ENCODE peak calls at places on chromosomes 11 and 22, in eight cellular contexts. V, A, T, H, X, S, K and W are unnamed samples.

GRCh38 chr11:12808519-12808918 is 134.3 kb downstream of the TEAD1 start:
- DNase-seq in H (no peak), K (peak), A (no peak), T (no peak), S (no peak), X (no peak), V (no peak), W (no peak)

GRCh38 chr11:73981051-73981805 is 1.4 kb downstream of the UCP2 start:
- DNase-seq in V (no peak), K (no peak), A (no peak), X (no peak), S (no peak), H (no peak), T (no peak), W (no peak)

GRCh38 chr11:134412508-134413333 is 679 bp upstream of the B3GAT1 start:
- DNase-seq in H (no peak), X (peak), V (no peak), T (no peak), A (peak), K (peak), S (no peak), W (no peak)

GRCh38 chr11:112523477-112523876 is 262.8 kb upstream of the PLET1 start:
- DNase-seq in T (no peak), V (no peak), A (no peak), S (no peak), H (no peak), X (peak), K (peak), W (no peak)

GRCh38 chr11:47183969-47184368 is 2.3 kb downstream of the PACSIN3 start:
- DNase-seq in H (no peak), A (no peak), K (no peak), S (no peak), V (no peak), X (no peak), T (no peak), W (no peak)

GRCh38 chr22:27247691-27248434 is 553.7 kb downstream of the MN1 start:
- DNase-seq in K (peak), T (no peak), A (no peak), H (no peak), S (no peak), V (no peak), X (no peak), W (no peak)

GRCh38 chr11:8369592-8370205 is 106.0 kb upstream of the LMO1 start:
- DNase-seq in T (no peak), K (no peak), A (no peak), S (no peak), H (no peak), V (no peak), X (no peak), W (no peak)

GRCh38 chr11:127219704-127220103 is 219.1 kb upstream of the KIRREL3 start:
- DNase-seq in K (no peak), S (no peak), X (no peak), T (no peak), A (no peak), H (no peak), V (no peak), W (no peak)

GRCh38 chr11:130995266-130995665 is 79.0 kb upstream of the SNX19 start:
- DNase-seq in K (no peak), A (no peak), S (no peak), X (no peak), T (no peak), V (no peak), H (no peak), W (no peak)

GRCh38 chr11:8959546-8960166 is 4.6 kb downstream of the TMEM9B start:
- DNase-seq in T (no peak), K (peak), A (no peak), V (peak), X (peak), S (peak), H (no peak), W (peak)

GRCh38 chr11:19441752-19442553 is 201.2 kb upstream of the E2F8 start:
- DNase-seq in T (no peak), A (peak), X (no peak), V (peak), S (no peak), H (no peak), K (peak), W (no peak)

GRCh38 chr11:16911186-16911585 is 103.0 kb downstream of the PLEKHA7 start:
- DNase-seq in X (no peak), T (no peak), K (no peak), A (no peak), S (no peak), V (no peak), H (no peak), W (no peak)

GRCh38 chr11:55106391-55106790 is 155.6 kb upstream of the TRIM48 start:
- DNase-seq in A (no peak), X (no peak), V (no peak), S (no peak), H (no peak), T (no peak), K (no peak), W (no peak)

GRCh38 chr11:18225906-18226305 is 10.7 kb downstream of the SAA4 start:
- DNase-seq in K (no peak), H (no peak), T (no peak), V (no peak), S (no peak), X (no peak), A (no peak), W (no peak)

GRCh38 chr11:50174189-50174588 is 141.5 kb downstream of the OR4C45 start:
- DNase-seq in T (no peak), V (no peak), A (no peak), H (no peak), S (no peak), K (no peak), X (no peak), W (no peak)

GRCh38 chr11:12397953-12398352 is 20.6 kb downstream of the PARVA start:
- DNase-seq in X (no peak), A (no peak), T (no peak), V (no peak), S (no peak), H (no peak), K (peak), W (no peak)

GRCh38 chr22:43859621-43860020 is 2.7 kb downstream of the SULT4A1 start:
- DNase-seq in X (no peak), K (no peak), A (no peak), T (no peak), S (no peak), H (no peak), V (no peak), W (no peak)

GRCh38 chr11:65498042-65498726 is 661 bp upstream of the MALAT1 start:
- DNase-seq in S (peak), V (no peak), T (peak), X (peak), A (peak), H (peak), K (peak), W (peak)

GRCh38 chr11:89477175-89477574 is 14.0 kb downstream of the NOX4 start:
- DNase-seq in H (no peak), A (no peak), X (peak), T (no peak), K (no peak), S (peak), V (peak), W (no peak)

GRCh38 chr22:19598054-19598855 is 74.0 kb upstream of the CLDN5 start:
- DNase-seq in S (no peak), T (no peak), A (no peak), X (no peak), K (no peak), V (no peak), H (no peak), W (peak)

GRCh38 chr11:33646629-33647028 is 54.0 kb downstream of the C11orf91 start:
- DNase-seq in S (no peak), X (no peak), V (no peak), H (no peak), A (no peak), T (no peak), K (no peak), W (no peak)

GRCh38 chr11:127013550-127013949 is 13.0 kb upstream of the KIRREL3 start:
- DNase-seq in S (no peak), V (no peak), T (no peak), K (no peak), H (no peak), A (no peak), X (no peak), W (no peak)

GRCh38 chr11:279040-279965 is 1.1 kb downstream of the NLRP6 start:
- DNase-seq in X (no peak), V (no peak), T (no peak), K (no peak), S (no peak), A (no peak), H (no peak), W (no peak)

GRCh38 chr11:93659841-93660240 is 1.6 kb upstream of the CEP295 start:
- DNase-seq in X (no peak), A (no peak), H (no peak), S (no peak), K (no peak), V (no peak), T (no peak), W (no peak)

GRCh38 chr22:45268167-45268957 is 16.4 kb upstream of the UPK3A start:
- DNase-seq in V (no peak), A (no peak), K (peak), X (peak), S (peak), H (no peak), T (no peak), W (peak)